ENCODE peak calls at places on chromosomes 6 and 20, in five cellular contexts. W, O, J, H and I are unnamed samples.

GRCh38 chr6:137001287-137001976 is 43.3 kb downstream of the IL20RA start:
- DNase-seq in J (no peak), W (peak), O (no peak), H (no peak), I (no peak)

GRCh38 chr6:135251964-135252429 is 70.9 kb downstream of the MYB start:
- DNase-seq in H (no peak), W (no peak), J (no peak), O (peak), I (no peak)

GRCh38 chr6:1417718-1418117 is 28.3 kb downstream of the FOXF2 start:
- DNase-seq in W (no peak), H (no peak), J (no peak), O (no peak), I (no peak)

GRCh38 chr6:78611097-78611625 is 256.2 kb upstream of the IRAK1BP1 start:
- DNase-seq in H (no peak), W (peak), O (no peak), J (no peak), I (no peak)

GRCh38 chr6:47598367-47598766 is 100.0 kb upstream of the ADGRF4 start:
- DNase-seq in H (no peak), W (no peak), O (no peak), J (no peak), I (no peak)

GRCh38 chr20:9989066-9989724 is 45.6 kb upstream of the ANKEF1 start:
- DNase-seq in O (peak), H (no peak), J (no peak), W (no peak), I (peak)

GRCh38 chr6:35948725-35949124 is 27.8 kb upstream of the SRPK1 start:
- DNase-seq in W (peak), J (no peak), H (peak), O (peak), I (no peak)

GRCh38 chr6:19465760-19466159 is 371.4 kb upstream of the ID4 start:
- DNase-seq in H (no peak), J (no peak), W (no peak), O (peak), I (peak)

GRCh38 chr20:36975085-36975829 is 23.7 kb upstream of the SAMHD1 start:
- DNase-seq in W (no peak), H (peak), J (peak), O (no peak), I (no peak)

GRCh38 chr20:13995841-13996240 is 525 bp downstream of the MACROD2 start:
- DNase-seq in W (peak), O (peak), J (no peak), H (no peak), I (peak)

GRCh38 chr20:50189681-50190250 is 864 bp upstream of the CEBPB start:
- DNase-seq in H (peak), W (peak), O (no peak), J (peak), I (no peak)

GRCh38 chr20:34527016-34527415 is 10.8 kb downstream of the DYNLRB1 start:
- DNase-seq in W (no peak), H (no peak), O (no peak), J (no peak), I (no peak)

GRCh38 chr6:109451376-109451775 is 4.2 kb downstream of the MICAL1 start:
- DNase-seq in O (no peak), J (no peak), H (no peak), W (no peak), I (no peak)

GRCh38 chr6:30127238-30128093 is 8.5 kb upstream of the TRIM40 start:
- DNase-seq in H (no peak), J (no peak), O (no peak), W (peak), I (no peak)

GRCh38 chr6:15502451-15503345 is 160.1 kb downstream of the DTNBP1 start:
- DNase-seq in W (no peak), H (no peak), J (no peak), O (no peak), I (no peak)

GRCh38 chr6:83853178-83853967 is at the start of gene RIPPLY2:
- DNase-seq in W (peak), H (no peak), O (peak), J (no peak), I (peak)

GRCh38 chr6:163354085-163354484 is 60.4 kb upstream of the QKI start:
- DNase-seq in H (no peak), O (no peak), J (no peak), W (no peak), I (peak)

GRCh38 chr6:158353851-158354508 is 41.7 kb downstream of the TULP4 start:
- DNase-seq in J (no peak), O (peak), H (no peak), W (no peak), I (peak)

GRCh38 chr6:63975685-63976084 is 340.1 kb downstream of the PHF3 start:
- DNase-seq in W (no peak), O (no peak), H (no peak), J (no peak), I (no peak)

GRCh38 chr6:41781302-41781711 is 725 bp downstream of the PRICKLE4 start:
- DNase-seq in O (no peak), H (no peak), J (no peak), W (no peak), I (no peak)

GRCh38 chr6:167506443-167507231 is 181.8 kb downstream of the TTLL2 start:
- DNase-seq in O (no peak), H (no peak), W (no peak), J (no peak), I (no peak)

GRCh38 chr6:21886601-21887091 is 293.1 kb downstream of the SOX4 start:
- DNase-seq in J (no peak), O (peak), W (no peak), H (no peak), I (peak)

GRCh38 chr6:136669299-136669699 is 119.1 kb upstream of the MAP7 start:
- DNase-seq in J (no peak), O (peak), W (no peak), H (no peak), I (peak)

GRCh38 chr6:168699631-168700315 is 258.8 kb downstream of the SMOC2 start:
- DNase-seq in O (no peak), W (no peak), H (no peak), J (no peak), I (no peak)

GRCh38 chr6:156900292-156900691 is 123.1 kb downstream of the ARID1B start:
- DNase-seq in O (no peak), W (no peak), J (no peak), H (no peak), I (no peak)

GRCh38 chr6:24520929-24521546 is 26.3 kb downstream of the ALDH5A1 start:
- DNase-seq in J (peak), W (peak), H (peak), O (peak), I (peak)

GRCh38 chr6:128573036-128573435 is 52.6 kb upstream of the PTPRK start:
- DNase-seq in W (no peak), H (no peak), J (no peak), O (no peak), I (no peak)

GRCh38 chr6:148423133-148423532 is 80.5 kb downstream of the SASH1 start:
- DNase-seq in O (peak), J (no peak), H (no peak), W (no peak), I (no peak)

GRCh38 chr6:340991-341827 is 48.9 kb downstream of the DUSP22 start:
- DNase-seq in J (no peak), W (no peak), H (no peak), O (no peak), I (no peak)